ENCODE peak calls at places on chromosomes 3 and 15, in eight cellular contexts. One of them, this sample, is unnamed.

GRCh38 chr15:71595846-71596553 is 214.4 kb upstream of the NR2E3 start:
- DNase-seq in NCI-H1930: no peak
- DNase-seq in naive thymus-derived CD8-positive, alpha-beta T cell: no peak
- DNase-seq in T1000: no peak
- DNase-seq in aorta: no peak
- DNase-seq in activated CD8-positive, alpha-beta T cell treated with anti-CD3 and anti-CD28 coated beads, Interleukin-2, amount 10 ng/mL, durations not matched to agents 7 days and 5 days: no peak
- DNase-seq in GM19239: no peak
- DNase-seq in OCI-LY7: no peak
- DNase-seq in this sample: no peak

GRCh38 chr3:194224937-194225422 is 89.0 kb downstream of the HES1 start:
- DNase-seq in naive thymus-derived CD8-positive, alpha-beta T cell: no peak
- DNase-seq in OCI-LY7: no peak
- DNase-seq in aorta: no peak
- DNase-seq in NCI-H1930: no peak
- DNase-seq in activated CD8-positive, alpha-beta T cell treated with anti-CD3 and anti-CD28 coated beads, Interleukin-2, amount 10 ng/mL, durations not matched to agents 7 days and 5 days: no peak
- DNase-seq in GM19239: no peak
- DNase-seq in T1000: no peak
- DNase-seq in this sample: peak; percentile 65

GRCh38 chr15:80609111-80609510 is 86.0 kb upstream of the ABHD17C start:
- DNase-seq in NCI-H1930: no peak
- DNase-seq in naive thymus-derived CD8-positive, alpha-beta T cell: no peak
- DNase-seq in GM19239: no peak
- DNase-seq in T1000: no peak
- DNase-seq in OCI-LY7: no peak
- DNase-seq in aorta: no peak
- DNase-seq in activated CD8-positive, alpha-beta T cell treated with anti-CD3 and anti-CD28 coated beads, Interleukin-2, amount 10 ng/mL, durations not matched to agents 7 days and 5 days: no peak
- DNase-seq in this sample: no peak

GRCh38 chr3:50147861-50148260 is 7.3 kb upstream of the SEMA3F start:
- DNase-seq in OCI-LY7: no peak
- DNase-seq in GM19239: no peak
- DNase-seq in aorta: no peak
- DNase-seq in naive thymus-derived CD8-positive, alpha-beta T cell: no peak
- DNase-seq in NCI-H1930: no peak
- DNase-seq in activated CD8-positive, alpha-beta T cell treated with anti-CD3 and anti-CD28 coated beads, Interleukin-2, amount 10 ng/mL, durations not matched to agents 7 days and 5 days: no peak
- DNase-seq in T1000: no peak
- DNase-seq in this sample: no peak

GRCh38 chr3:122299872-122300460 is 25.1 kb upstream of the CSTA start:
- DNase-seq in OCI-LY7: peak; percentile 51
- DNase-seq in aorta: no peak
- DNase-seq in T1000: no peak
- DNase-seq in naive thymus-derived CD8-positive, alpha-beta T cell: peak; percentile 14
- DNase-seq in NCI-H1930: no peak
- DNase-seq in activated CD8-positive, alpha-beta T cell treated with anti-CD3 and anti-CD28 coated beads, Interleukin-2, amount 10 ng/mL, durations not matched to agents 7 days and 5 days: peak; percentile 69
- DNase-seq in GM19239: no peak
- DNase-seq in this sample: peak; percentile 74

GRCh38 chr3:66504761-66505641 is 4.2 kb upstream of the LRIG1 start:
- DNase-seq in OCI-LY7: no peak
- DNase-seq in aorta: no peak
- DNase-seq in GM19239: no peak
- DNase-seq in NCI-H1930: no peak
- DNase-seq in naive thymus-derived CD8-positive, alpha-beta T cell: no peak
- DNase-seq in activated CD8-positive, alpha-beta T cell treated with anti-CD3 and anti-CD28 coated beads, Interleukin-2, amount 10 ng/mL, durations not matched to agents 7 days and 5 days: no peak
- DNase-seq in T1000: no peak
- DNase-seq in this sample: no peak

GRCh38 chr15:50519740-50520425 is 26.6 kb downstream of the USP50 start:
- DNase-seq in OCI-LY7: no peak
- DNase-seq in T1000: no peak
- DNase-seq in activated CD8-positive, alpha-beta T cell treated with anti-CD3 and anti-CD28 coated beads, Interleukin-2, amount 10 ng/mL, durations not matched to agents 7 days and 5 days: no peak
- DNase-seq in GM19239: no peak
- DNase-seq in aorta: no peak
- DNase-seq in naive thymus-derived CD8-positive, alpha-beta T cell: no peak
- DNase-seq in NCI-H1930: no peak
- DNase-seq in this sample: no peak

GRCh38 chr3:49803464-49804140 is 541 bp downstream of the INKA1 start:
- DNase-seq in T1000: no peak
- DNase-seq in aorta: peak; percentile 67
- DNase-seq in naive thymus-derived CD8-positive, alpha-beta T cell: peak; percentile 26
- DNase-seq in GM19239: no peak
- DNase-seq in OCI-LY7: peak; percentile 58
- DNase-seq in activated CD8-positive, alpha-beta T cell treated with anti-CD3 and anti-CD28 coated beads, Interleukin-2, amount 10 ng/mL, durations not matched to agents 7 days and 5 days: peak; percentile 52
- DNase-seq in NCI-H1930: no peak
- DNase-seq in this sample: no peak

GRCh38 chr3:126146525-126147146 is 33.8 kb downstream of the ALDH1L1 start:
- DNase-seq in OCI-LY7: no peak
- DNase-seq in T1000: no peak
- DNase-seq in aorta: no peak
- DNase-seq in GM19239: no peak
- DNase-seq in NCI-H1930: no peak
- DNase-seq in naive thymus-derived CD8-positive, alpha-beta T cell: no peak
- DNase-seq in activated CD8-positive, alpha-beta T cell treated with anti-CD3 and anti-CD28 coated beads, Interleukin-2, amount 10 ng/mL, durations not matched to agents 7 days and 5 days: peak; percentile 14
- DNase-seq in this sample: peak; percentile 28

GRCh38 chr3:193980326-193980725 is 155.6 kb upstream of the HES1 start:
- DNase-seq in OCI-LY7: no peak
- DNase-seq in activated CD8-positive, alpha-beta T cell treated with anti-CD3 and anti-CD28 coated beads, Interleukin-2, amount 10 ng/mL, durations not matched to agents 7 days and 5 days: no peak
- DNase-seq in GM19239: no peak
- DNase-seq in NCI-H1930: no peak
- DNase-seq in naive thymus-derived CD8-positive, alpha-beta T cell: no peak
- DNase-seq in T1000: no peak
- DNase-seq in aorta: no peak
- DNase-seq in this sample: no peak

GRCh38 chr3:153641321-153641720 is 479.3 kb downstream of the RAP2B start:
- DNase-seq in T1000: no peak
- DNase-seq in aorta: no peak
- DNase-seq in GM19239: no peak
- DNase-seq in activated CD8-positive, alpha-beta T cell treated with anti-CD3 and anti-CD28 coated beads, Interleukin-2, amount 10 ng/mL, durations not matched to agents 7 days and 5 days: no peak
- DNase-seq in naive thymus-derived CD8-positive, alpha-beta T cell: no peak
- DNase-seq in OCI-LY7: no peak
- DNase-seq in NCI-H1930: no peak
- DNase-seq in this sample: no peak

GRCh38 chr3:126081618-126082333 is 2.1 kb downstream of the SLC41A3 start:
- DNase-seq in aorta: peak; percentile 71
- DNase-seq in OCI-LY7: peak; percentile 28
- DNase-seq in naive thymus-derived CD8-positive, alpha-beta T cell: no peak
- DNase-seq in NCI-H1930: no peak
- DNase-seq in activated CD8-positive, alpha-beta T cell treated with anti-CD3 and anti-CD28 coated beads, Interleukin-2, amount 10 ng/mL, durations not matched to agents 7 days and 5 days: no peak
- DNase-seq in T1000: peak; percentile 50
- DNase-seq in GM19239: no peak
- DNase-seq in this sample: peak; percentile 55

GRCh38 chr15:45448066-45448510 is 69.7 kb upstream of the GATM start:
- DNase-seq in activated CD8-positive, alpha-beta T cell treated with anti-CD3 and anti-CD28 coated beads, Interleukin-2, amount 10 ng/mL, durations not matched to agents 7 days and 5 days: no peak
- DNase-seq in aorta: peak; percentile 62
- DNase-seq in T1000: no peak
- DNase-seq in naive thymus-derived CD8-positive, alpha-beta T cell: no peak
- DNase-seq in OCI-LY7: no peak
- DNase-seq in NCI-H1930: no peak
- DNase-seq in GM19239: no peak
- DNase-seq in this sample: no peak

GRCh38 chr3:172846706-172847105 is 96.2 kb downstream of the ECT2 start:
- DNase-seq in OCI-LY7: no peak
- DNase-seq in NCI-H1930: no peak
- DNase-seq in T1000: no peak
- DNase-seq in aorta: no peak
- DNase-seq in naive thymus-derived CD8-positive, alpha-beta T cell: no peak
- DNase-seq in GM19239: no peak
- DNase-seq in activated CD8-positive, alpha-beta T cell treated with anti-CD3 and anti-CD28 coated beads, Interleukin-2, amount 10 ng/mL, durations not matched to agents 7 days and 5 days: no peak
- DNase-seq in this sample: no peak

GRCh38 chr3:24123596-24123995 is 178.5 kb downstream of the NR1D2 start:
- DNase-seq in aorta: no peak
- DNase-seq in activated CD8-positive, alpha-beta T cell treated with anti-CD3 and anti-CD28 coated beads, Interleukin-2, amount 10 ng/mL, durations not matched to agents 7 days and 5 days: no peak
- DNase-seq in GM19239: no peak
- DNase-seq in T1000: peak; percentile 24
- DNase-seq in NCI-H1930: no peak
- DNase-seq in OCI-LY7: no peak
- DNase-seq in naive thymus-derived CD8-positive, alpha-beta T cell: no peak
- DNase-seq in this sample: no peak

GRCh38 chr3:73815966-73816365 is 191.2 kb upstream of the PDZRN3 start:
- DNase-seq in T1000: no peak
- DNase-seq in NCI-H1930: no peak
- DNase-seq in activated CD8-positive, alpha-beta T cell treated with anti-CD3 and anti-CD28 coated beads, Interleukin-2, amount 10 ng/mL, durations not matched to agents 7 days and 5 days: no peak
- DNase-seq in naive thymus-derived CD8-positive, alpha-beta T cell: no peak
- DNase-seq in OCI-LY7: no peak
- DNase-seq in GM19239: no peak
- DNase-seq in aorta: no peak
- DNase-seq in this sample: no peak

GRCh38 chr3:12471228-12471627 is 13.1 kb upstream of the TSEN2 start:
- DNase-seq in T1000: peak; percentile 30
- DNase-seq in NCI-H1930: no peak
- DNase-seq in aorta: no peak
- DNase-seq in activated CD8-positive, alpha-beta T cell treated with anti-CD3 and anti-CD28 coated beads, Interleukin-2, amount 10 ng/mL, durations not matched to agents 7 days and 5 days: no peak
- DNase-seq in GM19239: no peak
- DNase-seq in naive thymus-derived CD8-positive, alpha-beta T cell: no peak
- DNase-seq in OCI-LY7: no peak
- DNase-seq in this sample: peak; percentile 62

GRCh38 chr3:148036331-148036881 is 627.2 kb downstream of the ZIC1 start:
- DNase-seq in NCI-H1930: no peak
- DNase-seq in activated CD8-positive, alpha-beta T cell treated with anti-CD3 and anti-CD28 coated beads, Interleukin-2, amount 10 ng/mL, durations not matched to agents 7 days and 5 days: no peak
- DNase-seq in GM19239: no peak
- DNase-seq in aorta: no peak
- DNase-seq in T1000: no peak
- DNase-seq in naive thymus-derived CD8-positive, alpha-beta T cell: no peak
- DNase-seq in OCI-LY7: no peak
- DNase-seq in this sample: no peak

GRCh38 chr3:112730210-112730609 is 89.3 kb upstream of the CCDC80 start:
- DNase-seq in OCI-LY7: no peak
- DNase-seq in aorta: no peak
- DNase-seq in T1000: no peak
- DNase-seq in activated CD8-positive, alpha-beta T cell treated with anti-CD3 and anti-CD28 coated beads, Interleukin-2, amount 10 ng/mL, durations not matched to agents 7 days and 5 days: no peak
- DNase-seq in GM19239: no peak
- DNase-seq in NCI-H1930: no peak
- DNase-seq in naive thymus-derived CD8-positive, alpha-beta T cell: no peak
- DNase-seq in this sample: no peak

GRCh38 chr15:28888302-28888894 is 2.6 kb downstream of the APBA2 start:
- DNase-seq in T1000: no peak
- DNase-seq in naive thymus-derived CD8-positive, alpha-beta T cell: no peak
- DNase-seq in OCI-LY7: no peak
- DNase-seq in NCI-H1930: no peak
- DNase-seq in activated CD8-positive, alpha-beta T cell treated with anti-CD3 and anti-CD28 coated beads, Interleukin-2, amount 10 ng/mL, durations not matched to agents 7 days and 5 days: no peak
- DNase-seq in GM19239: no peak
- DNase-seq in aorta: no peak
- DNase-seq in this sample: no peak

GRCh38 chr3:34106879-34107278 is 308.4 kb downstream of the PDCD6IP start:
- DNase-seq in GM19239: no peak
- DNase-seq in NCI-H1930: no peak
- DNase-seq in naive thymus-derived CD8-positive, alpha-beta T cell: no peak
- DNase-seq in OCI-LY7: peak; percentile 61
- DNase-seq in aorta: no peak
- DNase-seq in activated CD8-positive, alpha-beta T cell treated with anti-CD3 and anti-CD28 coated beads, Interleukin-2, amount 10 ng/mL, durations not matched to agents 7 days and 5 days: peak; percentile 21
- DNase-seq in T1000: no peak
- DNase-seq in this sample: peak; percentile 90

GRCh38 chr3:188165596-188165995 is 11.6 kb downstream of the LPP start:
- DNase-seq in activated CD8-positive, alpha-beta T cell treated with anti-CD3 and anti-CD28 coated beads, Interleukin-2, amount 10 ng/mL, durations not matched to agents 7 days and 5 days: no peak
- DNase-seq in aorta: no peak
- DNase-seq in GM19239: no peak
- DNase-seq in NCI-H1930: no peak
- DNase-seq in OCI-LY7: no peak
- DNase-seq in naive thymus-derived CD8-positive, alpha-beta T cell: no peak
- DNase-seq in T1000: no peak
- DNase-seq in this sample: no peak

GRCh38 chr3:193605876-193606275 is 12.9 kb downstream of the OPA1 start:
- DNase-seq in OCI-LY7: peak; percentile 73
- DNase-seq in aorta: no peak
- DNase-seq in activated CD8-positive, alpha-beta T cell treated with anti-CD3 and anti-CD28 coated beads, Interleukin-2, amount 10 ng/mL, durations not matched to agents 7 days and 5 days: peak; percentile 65
- DNase-seq in NCI-H1930: peak; percentile 24
- DNase-seq in naive thymus-derived CD8-positive, alpha-beta T cell: peak; percentile 44
- DNase-seq in GM19239: no peak
- DNase-seq in T1000: peak; percentile 5
- DNase-seq in this sample: peak; percentile 86

GRCh38 chr3:109927161-109927560 is 589.8 kb upstream of the DPPA4 start:
- DNase-seq in naive thymus-derived CD8-positive, alpha-beta T cell: no peak
- DNase-seq in GM19239: no peak
- DNase-seq in OCI-LY7: no peak
- DNase-seq in NCI-H1930: no peak
- DNase-seq in activated CD8-positive, alpha-beta T cell treated with anti-CD3 and anti-CD28 coated beads, Interleukin-2, amount 10 ng/mL, durations not matched to agents 7 days and 5 days: no peak
- DNase-seq in T1000: peak; percentile 19
- DNase-seq in aorta: no peak
- DNase-seq in this sample: no peak

GRCh38 chr15:47945869-47946666 is 174.7 kb upstream of the SLC24A5 start:
- DNase-seq in NCI-H1930: no peak
- DNase-seq in aorta: no peak
- DNase-seq in activated CD8-positive, alpha-beta T cell treated with anti-CD3 and anti-CD28 coated beads, Interleukin-2, amount 10 ng/mL, durations not matched to agents 7 days and 5 days: no peak
- DNase-seq in T1000: no peak
- DNase-seq in OCI-LY7: no peak
- DNase-seq in naive thymus-derived CD8-positive, alpha-beta T cell: no peak
- DNase-seq in GM19239: no peak
- DNase-seq in this sample: no peak

This sample was measured in endodermal cell.